ENCODE peak calls at places on chromosomes 4 and X, in ten cellular contexts. E is coronary artery, R is epithelial cell of esophagus, H is A549, D is pancreas, U is NB4, B is IMR-90, Z is mammary epithelial cell, J is cardiac fibroblast, N is GM12865. Q is an unnamed sample.
A peak's percentile ranks its signal among the peaks of the same experiment; 100 is the strongest.

GRCh38 chr4:144611850-144612249 is 34.1 kb upstream of the HHIP start:
- DNase-seq in H (peak; percentile 9), N (peak; percentile 18), D (no peak), U (peak; percentile 12), E (no peak), B (peak; percentile 11), Z (peak; percentile 22), R (peak; percentile 42), J (peak; percentile 21), Q (peak; percentile 37)

GRCh38 chr4:111323916-111324315 is 701.0 kb upstream of the PITX2 start:
- DNase-seq in B (peak; percentile 39), Z (no peak), R (no peak), H (no peak), J (no peak), E (no peak), U (no peak), D (no peak), N (no peak), Q (peak; percentile 13)

GRCh38 chr4:155535802-155536454 is 130.7 kb upstream of the GUCY1A1 start:
- DNase-seq in E (no peak), N (no peak), H (no peak), B (no peak), R (no peak), J (no peak), Z (no peak), U (no peak), D (no peak), Q (no peak)

GRCh38 chr4:154620111-154620510 is 7.7 kb upstream of the FGG start:
- DNase-seq in D (no peak), N (no peak), U (no peak), R (no peak), H (no peak), J (no peak), Z (no peak), E (no peak), B (no peak), Q (no peak)

GRCh38 chr4:122759639-122760310 is 27.3 kb downstream of the BBS12 start:
- DNase-seq in N (no peak), E (no peak), J (peak; percentile 50), H (no peak), B (peak; percentile 46), D (no peak), R (no peak), U (no peak), Z (no peak), Q (no peak)

GRCh38 chrX:40240844-40241243 is 143.1 kb upstream of the BCOR start:
- DNase-seq in B (no peak), R (no peak), D (no peak), E (no peak), U (peak; percentile 25), N (no peak), H (no peak), Z (no peak), J (no peak), Q (no peak)

GRCh38 chr4:142316913-142317312 is 529.2 kb downstream of the INPP4B start:
- DNase-seq in U (no peak), H (no peak), Z (no peak), E (no peak), J (no peak), B (no peak), N (no peak), R (no peak), D (no peak), Q (no peak)

GRCh38 chr4:52195882-52196281 is 144.8 kb downstream of the SPATA18 start:
- DNase-seq in H (no peak), D (no peak), U (no peak), E (no peak), R (no peak), Z (no peak), J (no peak), N (no peak), B (no peak), Q (no peak)

GRCh38 chr4:170106899-170107298 is 17.1 kb upstream of the AADAT start:
- DNase-seq in H (no peak), J (no peak), Z (no peak), E (no peak), U (no peak), B (no peak), R (no peak), D (no peak), N (no peak), Q (no peak)

GRCh38 chr4:170111100-170111499 is 21.3 kb upstream of the AADAT start:
- DNase-seq in E (no peak), N (no peak), B (no peak), U (no peak), D (no peak), H (no peak), Z (no peak), R (no peak), J (no peak), Q (no peak)

GRCh38 chr4:170109586-170110289 is 20.0 kb upstream of the AADAT start:
- DNase-seq in R (peak; percentile 40), E (no peak), J (peak; percentile 4), Z (peak; percentile 20), N (no peak), U (no peak), D (no peak), H (no peak), B (no peak), Q (peak; percentile 13)

GRCh38 chr4:170111546-170111945 is 21.8 kb upstream of the AADAT start:
- DNase-seq in B (no peak), N (no peak), H (no peak), Z (no peak), J (no peak), U (no peak), D (no peak), R (no peak), E (no peak), Q (no peak)

GRCh38 chr4:170110290-170110672 is 20.5 kb upstream of the AADAT start:
- DNase-seq in R (no peak), Z (no peak), B (no peak), D (no peak), N (no peak), J (no peak), H (no peak), U (no peak), E (no peak), Q (no peak)
- H3K4me3 ChIP-seq in R (no peak overlapping the region), Z (no peak overlapping the region), B (no peak overlapping the region), D (no peak overlapping the region), N (no peak overlapping the region), J (no peak overlapping the region), H (no peak overlapping the region), U (no peak overlapping the region), E (no peak overlapping the region), Q (no peak overlapping the region)

DNA sequence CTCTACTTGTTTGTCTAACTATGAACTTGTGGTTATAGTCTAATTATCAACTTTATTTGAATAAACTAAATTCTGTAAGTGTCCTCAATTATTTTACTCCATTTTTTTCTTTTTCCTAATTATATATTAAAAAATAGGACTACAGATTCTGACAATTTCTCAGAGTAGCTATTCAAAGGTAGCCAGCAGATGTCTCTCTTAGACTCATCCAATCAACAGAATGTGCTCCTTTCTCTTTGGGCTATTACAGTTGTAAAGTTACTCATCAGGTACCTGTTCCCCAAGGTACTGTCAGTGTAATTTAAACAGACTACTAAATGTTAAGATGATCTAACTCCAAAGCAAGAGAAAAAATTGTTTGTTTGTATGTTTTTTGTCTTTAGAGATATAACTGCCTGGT is 248.6 kb downstream of the PCDH18 start:
- DNase-seq in H (no peak), R (peak; percentile 70), U (no peak), D (no peak), J (peak; percentile 61), Z (peak; percentile 17), B (peak; percentile 39), N (no peak), E (no peak), Q (peak; percentile 42)
- TF ChIP-seq CTCF in H (no peak), R (peak; percentile 61), U (no peak), D (no peak), J (peak; percentile 44), Z (peak; percentile 14), B (peak; percentile 56), N (no peak), E (no peak), Q (peak; percentile 49)

GRCh38 chrX:94545722-94546121 is 871.7 kb downstream of the FAM133A start:
- DNase-seq in H (no peak), E (no peak), N (no peak), B (no peak), J (no peak), Z (peak; percentile 65), U (no peak), R (peak; percentile 67), D (no peak), Q (no peak)
- H3K4me3 ChIP-seq in H (no peak overlapping the region), E (no peak overlapping the region), N (no peak overlapping the region), B (no peak overlapping the region), J (no peak overlapping the region), Z (no peak overlapping the region), U (no peak overlapping the region), R (no peak overlapping the region), D (no peak overlapping the region), Q (no peak overlapping the region)

GRCh38 chrX:86133761-86134160 is 14.5 kb upstream of the DACH2 start:
- DNase-seq in J (peak; percentile 10), D (no peak), U (peak; percentile 15), R (peak; percentile 12), Z (no peak), E (no peak), H (peak; percentile 17), B (peak; percentile 34), N (peak; percentile 10), Q (peak; percentile 18)
- TF ChIP-seq CTCF in J (peak; percentile 46), D (peak; percentile 49), U (peak; percentile 39), R (peak; percentile 58), Z (peak; percentile 41), E (peak; percentile 47), H (peak; percentile 50), B (peak; percentile 64), N (peak; percentile 26), Q (peak; percentile 46)

DNA sequence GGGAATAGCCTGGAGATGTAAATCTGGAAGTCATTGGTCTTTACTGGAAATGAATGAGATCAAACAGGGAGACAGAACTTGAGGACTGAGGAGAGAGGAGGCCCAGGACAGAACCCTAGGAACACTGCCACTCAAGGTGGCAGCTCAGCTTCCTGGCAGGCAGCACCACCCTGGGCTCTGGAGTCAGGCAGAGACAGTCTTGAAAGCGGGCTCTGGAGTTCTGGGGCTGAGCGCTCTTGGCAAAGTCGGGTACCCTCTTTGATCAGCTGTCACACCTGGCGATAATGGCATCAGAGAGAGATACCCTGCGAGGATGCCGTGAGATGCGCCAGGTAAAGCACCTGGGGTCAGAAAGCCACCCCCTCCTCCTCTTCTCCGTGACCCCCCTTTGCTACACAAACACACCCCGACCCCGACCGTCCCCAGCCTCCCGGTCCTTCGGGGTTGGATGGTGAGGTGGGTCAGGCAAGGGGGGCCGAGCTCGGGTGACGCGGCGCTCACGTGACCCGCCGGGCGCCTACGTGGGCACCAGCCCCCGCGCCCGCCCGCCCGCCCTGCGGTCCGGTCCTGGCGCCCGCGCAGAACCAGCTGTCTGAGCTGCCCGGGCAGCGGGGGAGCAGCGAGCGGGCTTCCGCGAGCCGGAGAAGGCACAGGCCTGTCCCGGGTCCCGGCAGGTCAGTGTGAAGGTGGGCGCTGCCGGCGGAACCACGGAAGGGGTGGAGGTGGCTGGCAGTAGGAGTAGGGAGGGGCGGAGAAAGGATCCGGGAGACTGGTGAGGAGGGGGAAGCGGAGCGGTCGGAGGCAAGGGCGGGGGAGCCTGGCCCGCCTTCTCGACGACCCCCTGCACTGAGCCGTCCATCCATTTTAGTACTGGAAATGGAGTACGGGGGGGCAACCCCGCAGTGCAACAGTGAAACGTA is at the start of gene TCEAL3:
- DNase-seq in Z (no peak), R (peak; percentile 25), J (peak; percentile 70), E (peak; percentile 85), U (no peak), B (peak; percentile 26), D (peak; percentile 68), N (peak; percentile 18), H (no peak), Q (peak; percentile 41)
- H3K4me3 ChIP-seq in Z (peak within 1 kb of the TSS; percentile 69), R (peak within 1 kb of the TSS; percentile 56), J (peak within 1 kb of the TSS; percentile 70), E (peak within 1 kb of the TSS; percentile 87), U (no peak within 1 kb of the TSS), B (peak within 1 kb of the TSS; percentile 98), D (peak within 1 kb of the TSS; percentile 52), N (peak within 1 kb of the TSS; percentile 49), H (peak within 1 kb of the TSS; percentile 88), Q (peak within 1 kb of the TSS; percentile 75)